ENCODE peak calls at places on chromosome 20, in five cellular contexts. One of them, this sample, is unnamed.
A peak's percentile ranks its signal among the peaks of the same experiment; 100 is the strongest.

GRCh38 chr20:51906049-51906448 is 103.7 kb upstream of the SALL4 start:
- DNase-seq in heart right ventricle: no peak
- DNase-seq in caudate nucleus: no peak
- DNase-seq in WTC11: no peak
- DNase-seq in non-pigmented ciliary epithelial cell: no peak
- DNase-seq in this sample: no peak

GRCh38 chr20:62494980-62495797 is 19.4 kb upstream of the GATA5 start:
- DNase-seq in heart right ventricle: no peak
- DNase-seq in caudate nucleus: no peak
- DNase-seq in WTC11: no peak
- DNase-seq in non-pigmented ciliary epithelial cell: no peak
- DNase-seq in this sample: no peak

GRCh38 chr20:986733-987355 is 15.3 kb downstream of the RSPO4 start:
- DNase-seq in heart right ventricle: no peak
- DNase-seq in caudate nucleus: no peak
- DNase-seq in WTC11: no peak
- DNase-seq in non-pigmented ciliary epithelial cell: no peak
- DNase-seq in this sample: no peak

GRCh38 chr20:34896086-34896551 is 19.7 kb downstream of the ACSS2 start:
- DNase-seq in heart right ventricle: no peak
- DNase-seq in caudate nucleus: no peak
- DNase-seq in WTC11: no peak
- DNase-seq in non-pigmented ciliary epithelial cell: no peak
- DNase-seq in this sample: no peak

GRCh38 chr20:37644605-37645004 is 49.2 kb upstream of the CTNNBL1 start:
- DNase-seq in heart right ventricle: no peak
- DNase-seq in caudate nucleus: no peak
- DNase-seq in WTC11: no peak
- DNase-seq in non-pigmented ciliary epithelial cell: no peak
- DNase-seq in this sample: no peak

GRCh38 chr20:47150403-47151152 is 205.9 kb downstream of the ZMYND8 start:
- DNase-seq in heart right ventricle: peak; percentile 44
- DNase-seq in caudate nucleus: no peak
- DNase-seq in WTC11: peak; percentile 90
- DNase-seq in non-pigmented ciliary epithelial cell: no peak
- DNase-seq in this sample: no peak

GRCh38 chr20:47992021-47992467 is 206.8 kb upstream of the SULF2 start:
- DNase-seq in heart right ventricle: no peak
- DNase-seq in caudate nucleus: no peak
- DNase-seq in WTC11: no peak
- DNase-seq in non-pigmented ciliary epithelial cell: no peak
- DNase-seq in this sample: no peak

GRCh38 chr20:47950103-47950502 is 164.8 kb upstream of the SULF2 start:
- DNase-seq in heart right ventricle: no peak
- DNase-seq in caudate nucleus: no peak
- DNase-seq in WTC11: no peak
- DNase-seq in non-pigmented ciliary epithelial cell: no peak
- DNase-seq in this sample: no peak

GRCh38 chr20:8362457-8362856 is 230.4 kb downstream of the PLCB1 start:
- DNase-seq in heart right ventricle: no peak
- DNase-seq in caudate nucleus: no peak
- DNase-seq in WTC11: no peak
- DNase-seq in non-pigmented ciliary epithelial cell: no peak
- DNase-seq in this sample: no peak

GRCh38 chr20:37392441-37393195 is 46.7 kb downstream of the SRC start:
- DNase-seq in heart right ventricle: no peak
- DNase-seq in caudate nucleus: no peak
- DNase-seq in WTC11: peak; percentile 50
- DNase-seq in non-pigmented ciliary epithelial cell: no peak
- DNase-seq in this sample: no peak

GRCh38 chr20:33753143-33753542 is 21.3 kb downstream of the ZNF341 start:
- DNase-seq in heart right ventricle: no peak
- DNase-seq in caudate nucleus: no peak
- DNase-seq in WTC11: no peak
- DNase-seq in non-pigmented ciliary epithelial cell: no peak
- DNase-seq in this sample: no peak

GRCh38 chr20:43725666-43726065 is 1.1 kb downstream of the GTSF1L start:
- DNase-seq in heart right ventricle: no peak
- DNase-seq in caudate nucleus: no peak
- DNase-seq in WTC11: no peak
- DNase-seq in non-pigmented ciliary epithelial cell: no peak
- DNase-seq in this sample: no peak

GRCh38 chr20:56995635-56996075 is 270.8 kb downstream of the BMP7 start:
- DNase-seq in heart right ventricle: no peak
- DNase-seq in caudate nucleus: no peak
- DNase-seq in WTC11: peak; percentile 78
- DNase-seq in non-pigmented ciliary epithelial cell: no peak
- DNase-seq in this sample: no peak

GRCh38 chr20:52129611-52130010 is 62.0 kb downstream of the ZFP64 start:
- DNase-seq in heart right ventricle: no peak
- DNase-seq in caudate nucleus: no peak
- DNase-seq in WTC11: no peak
- DNase-seq in non-pigmented ciliary epithelial cell: no peak
- DNase-seq in this sample: no peak

GRCh38 chr20:58843128-58843556 is 7.6 kb downstream of the GNAS-AS1 start:
- DNase-seq in heart right ventricle: no peak
- DNase-seq in caudate nucleus: no peak
- DNase-seq in WTC11: peak; percentile 61
- DNase-seq in non-pigmented ciliary epithelial cell: no peak
- DNase-seq in this sample: no peak

GRCh38 chr20:25072226-25072811 is 9.6 kb downstream of the VSX1 start:
- DNase-seq in heart right ventricle: no peak
- DNase-seq in caudate nucleus: no peak
- DNase-seq in WTC11: no peak
- DNase-seq in non-pigmented ciliary epithelial cell: no peak
- DNase-seq in this sample: no peak